ENCODE peak calls at places on chromosome 15, in five cellular contexts. One of them, this sample, is unnamed.
A peak's percentile ranks its signal among the peaks of the same experiment; 100 is the strongest.

GRCh38 chr15:47003568-47003967 is 713.7 kb upstream of the SEMA6D start:
- DNase-seq in heart left ventricle: no peak
- DNase-seq in stomach: no peak
- DNase-seq in ovary: no peak
- DNase-seq in esophagus squamous epithelium: no peak
- DNase-seq in this sample: no peak

GRCh38 chr15:84658080-84658787 is at the start of gene NMB:
- DNase-seq in heart left ventricle: peak; percentile 88
- DNase-seq in stomach: peak; percentile 82
- DNase-seq in ovary: peak; percentile 76
- DNase-seq in esophagus squamous epithelium: peak; percentile 32
- DNase-seq in this sample: peak; percentile 92

GRCh38 chr15:68528891-68529290 is 49.9 kb upstream of the CORO2B start:
- DNase-seq in heart left ventricle: no peak
- DNase-seq in stomach: no peak
- DNase-seq in ovary: no peak
- DNase-seq in esophagus squamous epithelium: no peak
- DNase-seq in this sample: no peak

GRCh38 chr15:94670436-94671034 is 439.2 kb downstream of the MCTP2 start:
- DNase-seq in heart left ventricle: no peak
- DNase-seq in stomach: no peak
- DNase-seq in ovary: no peak
- DNase-seq in esophagus squamous epithelium: no peak
- DNase-seq in this sample: no peak

GRCh38 chr15:74283366-74283765 is 47.2 kb downstream of the CCDC33 start:
- DNase-seq in heart left ventricle: no peak
- DNase-seq in stomach: no peak
- DNase-seq in ovary: no peak
- DNase-seq in esophagus squamous epithelium: no peak
- DNase-seq in this sample: no peak

GRCh38 chr15:77224352-77224751 is 153.4 kb upstream of the TSPAN3 start:
- DNase-seq in heart left ventricle: no peak
- DNase-seq in stomach: no peak
- DNase-seq in ovary: no peak
- DNase-seq in esophagus squamous epithelium: no peak
- DNase-seq in this sample: no peak

GRCh38 chr15:65318870-65319356 is 14.4 kb downstream of the RNU5B-1 start:
- DNase-seq in heart left ventricle: peak; percentile 83
- DNase-seq in stomach: peak; percentile 83
- DNase-seq in ovary: peak; percentile 71
- DNase-seq in esophagus squamous epithelium: no peak
- DNase-seq in this sample: peak; percentile 75

GRCh38 chr15:37100109-37100873 is at the start of gene MEIS2:
- DNase-seq in heart left ventricle: peak; percentile 95
- DNase-seq in stomach: peak; percentile 87
- DNase-seq in ovary: peak; percentile 95
- DNase-seq in esophagus squamous epithelium: peak; percentile 17
- DNase-seq in this sample: peak; percentile 97

GRCh38 chr15:100981086-100981485 is 61.9 kb downstream of the LRRK1 start:
- DNase-seq in heart left ventricle: no peak
- DNase-seq in stomach: no peak
- DNase-seq in ovary: no peak
- DNase-seq in esophagus squamous epithelium: no peak
- DNase-seq in this sample: no peak

GRCh38 chr15:67914537-67915373 is 74.9 kb upstream of the RNU6-1 start:
- DNase-seq in heart left ventricle: peak; percentile 68
- DNase-seq in stomach: peak; percentile 74
- DNase-seq in ovary: peak; percentile 74
- DNase-seq in esophagus squamous epithelium: no peak
- DNase-seq in this sample: no peak

GRCh38 chr15:67253103-67253502 is 1.4 kb downstream of the AAGAB start:
- DNase-seq in heart left ventricle: no peak
- DNase-seq in stomach: no peak
- DNase-seq in ovary: no peak
- DNase-seq in esophagus squamous epithelium: no peak
- DNase-seq in this sample: no peak

GRCh38 chr15:85972805-85973540 is 106.7 kb upstream of the AGBL1 start:
- DNase-seq in heart left ventricle: no peak
- DNase-seq in stomach: no peak
- DNase-seq in ovary: no peak
- DNase-seq in esophagus squamous epithelium: no peak
- DNase-seq in this sample: no peak

GRCh38 chr15:99409097-99409473 is 156.7 kb upstream of the MEF2A start:
- DNase-seq in heart left ventricle: peak; percentile 82
- DNase-seq in stomach: peak; percentile 65
- DNase-seq in ovary: peak; percentile 42
- DNase-seq in esophagus squamous epithelium: no peak
- DNase-seq in this sample: peak; percentile 74

GRCh38 chr15:45456212-45457106 is 66.1 kb downstream of the SLC30A4 start:
- DNase-seq in heart left ventricle: peak; percentile 57
- DNase-seq in stomach: peak; percentile 55
- DNase-seq in ovary: peak; percentile 54
- DNase-seq in esophagus squamous epithelium: peak; percentile 14
- DNase-seq in this sample: peak; percentile 94

GRCh38 chr15:78790027-78790426 is 21.2 kb downstream of the ADAMTS7 start:
- DNase-seq in heart left ventricle: no peak
- DNase-seq in stomach: no peak
- DNase-seq in ovary: no peak
- DNase-seq in esophagus squamous epithelium: no peak
- DNase-seq in this sample: no peak

GRCh38 chr15:78105541-78106241 is 13.3 kb downstream of the SH2D7 start:
- DNase-seq in heart left ventricle: no peak
- DNase-seq in stomach: no peak
- DNase-seq in ovary: no peak
- DNase-seq in esophagus squamous epithelium: no peak
- DNase-seq in this sample: no peak

GRCh38 chr15:29107971-29108645 is 161.5 kb downstream of the NSMCE3 start:
- DNase-seq in heart left ventricle: peak; percentile 63
- DNase-seq in stomach: no peak
- DNase-seq in ovary: no peak
- DNase-seq in esophagus squamous epithelium: no peak
- DNase-seq in this sample: no peak

GRCh38 chr15:60740787-60741354 is 261.9 kb upstream of the ICE2 start:
- DNase-seq in heart left ventricle: no peak
- DNase-seq in stomach: no peak
- DNase-seq in ovary: no peak
- DNase-seq in esophagus squamous epithelium: no peak
- DNase-seq in this sample: no peak

GRCh38 chr15:44102675-44103254 is 92.3 kb downstream of the FRMD5 start:
- DNase-seq in heart left ventricle: no peak
- DNase-seq in stomach: peak; percentile 34
- DNase-seq in ovary: no peak
- DNase-seq in esophagus squamous epithelium: no peak
- DNase-seq in this sample: no peak

DNA sequence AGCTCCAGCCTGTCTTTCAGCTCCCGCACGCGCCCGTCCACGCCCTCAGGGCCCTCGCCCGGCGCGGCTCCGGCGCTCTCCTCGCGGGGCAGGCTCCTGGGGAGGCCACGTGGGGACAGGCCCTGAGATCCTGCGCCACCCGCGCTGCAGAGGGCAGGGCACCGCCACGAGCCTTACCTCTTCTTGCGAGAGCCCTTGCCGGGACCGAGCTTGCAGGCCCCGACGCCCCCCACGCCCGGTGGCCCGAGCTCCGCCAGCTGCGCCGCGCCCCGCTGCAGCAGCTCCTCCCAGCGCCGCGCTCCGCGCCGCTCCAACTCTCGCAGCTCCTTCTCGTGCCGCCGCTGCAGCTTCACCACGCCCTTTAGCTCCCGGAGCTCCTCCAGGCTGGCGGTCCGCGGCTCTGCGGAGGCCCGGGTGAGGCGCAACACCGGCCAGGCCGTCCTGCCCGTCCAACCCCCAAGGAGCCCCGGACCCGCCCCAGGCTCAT is 8.3 kb upstream of the ANKRD63 start:
- DNase-seq in heart left ventricle: no peak
- DNase-seq in stomach: peak; percentile 64
- DNase-seq in ovary: no peak
- DNase-seq in esophagus squamous epithelium: no peak
- DNase-seq in this sample: no peak
- TF ChIP-seq POLR2A in heart left ventricle: no peak
- TF ChIP-seq POLR2A in stomach: no peak
- TF ChIP-seq POLR2A in ovary: no peak
- TF ChIP-seq POLR2A in esophagus squamous epithelium: no peak
- TF ChIP-seq POLR2A in this sample: no peak

GRCh38 chr15:24954783-24955548 is at the start of the genes SNRPN and SNURF:
- DNase-seq in heart left ventricle: peak; percentile 90
- DNase-seq in stomach: peak; percentile 77
- DNase-seq in ovary: peak; percentile 62
- DNase-seq in esophagus squamous epithelium: peak; percentile 20
- DNase-seq in this sample: peak; percentile 42
- TF ChIP-seq POLR2A in heart left ventricle: peak; percentile 74
- TF ChIP-seq POLR2A in stomach: peak; percentile 49
- TF ChIP-seq POLR2A in ovary: peak; percentile 58
- TF ChIP-seq POLR2A in esophagus squamous epithelium: peak; percentile 81
- TF ChIP-seq POLR2A in this sample: no peak

GRCh38 chr15:90162956-90163355 is 38.2 kb upstream of the SEMA4B start:
- DNase-seq in heart left ventricle: no peak
- DNase-seq in stomach: no peak
- DNase-seq in ovary: no peak
- DNase-seq in esophagus squamous epithelium: no peak
- DNase-seq in this sample: no peak

GRCh38 chr15:90161946-90162345 is 39.2 kb upstream of the SEMA4B start:
- DNase-seq in heart left ventricle: no peak
- DNase-seq in stomach: no peak
- DNase-seq in ovary: no peak
- DNase-seq in esophagus squamous epithelium: no peak
- DNase-seq in this sample: no peak

GRCh38 chr15:90167121-90167520 is 34.0 kb upstream of the SEMA4B start:
- DNase-seq in heart left ventricle: no peak
- DNase-seq in stomach: no peak
- DNase-seq in ovary: no peak
- DNase-seq in esophagus squamous epithelium: no peak
- DNase-seq in this sample: no peak

GRCh38 chr15:90165157-90165556 is 36.0 kb upstream of the SEMA4B start:
- DNase-seq in heart left ventricle: no peak
- DNase-seq in stomach: no peak
- DNase-seq in ovary: no peak
- DNase-seq in esophagus squamous epithelium: no peak
- DNase-seq in this sample: no peak

DNA sequence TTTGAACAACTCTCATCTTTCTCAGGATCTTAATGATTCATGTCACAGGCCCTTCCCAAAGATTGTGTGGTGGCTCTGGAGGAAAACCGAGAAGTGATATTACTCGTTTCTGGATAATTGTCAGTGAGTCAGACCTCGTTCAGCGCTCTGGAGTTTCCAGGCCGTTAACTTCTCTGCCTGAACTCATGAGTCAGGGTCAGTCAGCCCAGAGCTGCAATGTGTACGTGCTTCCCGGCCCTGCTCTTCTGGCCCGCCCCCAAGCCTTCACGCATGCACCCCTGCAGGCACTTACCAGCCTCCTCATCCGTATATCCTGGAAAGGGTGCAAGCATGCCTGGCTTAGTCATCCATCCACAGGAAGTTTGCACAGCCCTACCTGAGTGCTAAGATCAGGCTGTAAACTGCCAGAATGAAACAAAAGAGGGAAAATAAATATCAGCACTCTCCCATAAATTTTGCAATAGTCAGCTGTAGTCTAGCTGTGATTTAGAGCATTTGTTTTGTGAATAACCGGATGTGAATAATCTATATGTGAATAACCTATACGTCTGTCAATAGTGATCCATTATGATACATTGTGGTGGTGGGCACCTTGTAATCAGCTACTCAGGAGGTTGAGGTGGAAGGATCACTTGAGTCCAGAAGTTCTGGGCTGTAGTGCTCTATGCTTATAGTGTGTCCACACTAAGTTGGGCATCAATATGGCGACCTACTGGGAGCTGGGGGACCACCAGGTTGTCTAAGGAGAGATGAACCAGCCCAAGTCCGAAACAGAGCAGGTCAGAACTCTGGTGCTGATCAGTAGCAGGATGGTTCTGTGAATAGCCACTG is 35.3 kb upstream of the SEMA4B start:
- DNase-seq in heart left ventricle: peak; percentile 67
- DNase-seq in stomach: peak; percentile 87
- DNase-seq in ovary: no peak
- DNase-seq in esophagus squamous epithelium: peak; percentile 11
- DNase-seq in this sample: peak; percentile 82
- TF ChIP-seq POLR2A in heart left ventricle: no peak
- TF ChIP-seq POLR2A in stomach: no peak
- TF ChIP-seq POLR2A in ovary: no peak
- TF ChIP-seq POLR2A in esophagus squamous epithelium: no peak
- TF ChIP-seq POLR2A in this sample: no peak

GRCh38 chr15:80578871-80579270 is 116.2 kb upstream of the ABHD17C start:
- DNase-seq in heart left ventricle: no peak
- DNase-seq in stomach: no peak
- DNase-seq in ovary: no peak
- DNase-seq in esophagus squamous epithelium: no peak
- DNase-seq in this sample: no peak

GRCh38 chr15:80580536-80581260 is 114.4 kb upstream of the ABHD17C start:
- DNase-seq in heart left ventricle: no peak
- DNase-seq in stomach: no peak
- DNase-seq in ovary: no peak
- DNase-seq in esophagus squamous epithelium: no peak
- DNase-seq in this sample: no peak

GRCh38 chr15:80581976-80582375 is 113.1 kb upstream of the ABHD17C start:
- DNase-seq in heart left ventricle: no peak
- DNase-seq in stomach: no peak
- DNase-seq in ovary: no peak
- DNase-seq in esophagus squamous epithelium: no peak
- DNase-seq in this sample: no peak

GRCh38 chr15:80579611-80580010 is 115.5 kb upstream of the ABHD17C start:
- DNase-seq in heart left ventricle: no peak
- DNase-seq in stomach: no peak
- DNase-seq in ovary: no peak
- DNase-seq in esophagus squamous epithelium: no peak
- DNase-seq in this sample: peak; percentile 32

GRCh38 chr15:80580107-80580506 is 115.0 kb upstream of the ABHD17C start:
- DNase-seq in heart left ventricle: no peak
- DNase-seq in stomach: no peak
- DNase-seq in ovary: no peak
- DNase-seq in esophagus squamous epithelium: no peak
- DNase-seq in this sample: peak; percentile 75
- TF ChIP-seq POLR2A in heart left ventricle: no peak
- TF ChIP-seq POLR2A in stomach: no peak
- TF ChIP-seq POLR2A in ovary: no peak
- TF ChIP-seq POLR2A in esophagus squamous epithelium: no peak
- TF ChIP-seq POLR2A in this sample: no peak